ENCODE peak calls at places on chromosome 19, in seven cellular contexts. A is GM23338, G is SK-N-SH, P is HCT116, W is HepG2, R is Panc1, U is A549. Z is an unnamed sample.

GRCh38 chr19:48963371-48964204 is 1.5 kb upstream of the FTL start:
- DNase-seq in A (peak; percentile 89), P (no peak), R (no peak), W (peak; percentile 98), U (peak; percentile 92), G (no peak), Z (peak; percentile 82)

GRCh38 chr19:17296278-17296677 is 6.9 kb downstream of the ABHD8 start:
- DNase-seq in R (peak; percentile 51), A (no peak), U (peak; percentile 73), W (no peak), P (no peak), G (peak; percentile 39), Z (no peak)

GRCh38 chr19:13092206-13092605 is 10.5 kb downstream of the LYL1 start:
- DNase-seq in P (no peak), G (no peak), U (no peak), W (no peak), A (no peak), R (no peak), Z (no peak)

GRCh38 chr19:54478677-54479266 is 5.7 kb upstream of the CDC42EP5 start:
- DNase-seq in G (peak; percentile 57), R (no peak), U (peak; percentile 73), P (peak; percentile 53), A (peak; percentile 93), W (peak; percentile 59), Z (peak; percentile 44)

GRCh38 chr19:44800461-44800860 is 8.4 kb upstream of the BCAM start:
- DNase-seq in P (no peak), A (peak; percentile 96), R (no peak), G (peak; percentile 89), U (peak; percentile 89), W (peak; percentile 86), Z (peak; percentile 92)

GRCh38 chr19:6632002-6632621 is 37.8 kb downstream of the TNFSF14 start:
- DNase-seq in U (peak; percentile 79), A (peak; percentile 91), R (no peak), G (peak; percentile 58), W (peak; percentile 66), P (peak; percentile 77), Z (peak; percentile 73)

GRCh38 chr19:13181747-13182388 is 31.7 kb downstream of the IER2 start:
- DNase-seq in A (no peak), U (no peak), W (no peak), G (peak; percentile 60), R (no peak), P (no peak), Z (peak; percentile 27)

GRCh38 chr19:34722353-34722752 is 11.7 kb upstream of the ZNF181 start:
- DNase-seq in R (no peak), P (no peak), W (no peak), A (no peak), G (no peak), U (no peak), Z (no peak)

GRCh38 chr19:17402982-17403855 is 2.2 kb downstream of the BST2 start:
- DNase-seq in G (peak; percentile 98), U (peak; percentile 49), A (peak; percentile 92), P (no peak), W (no peak), R (no peak), Z (peak; percentile 98)

GRCh38 chr19:14088634-14089411 is 1.7 kb downstream of the SAMD1 start:
- DNase-seq in G (no peak), A (no peak), W (no peak), P (no peak), U (no peak), R (no peak), Z (no peak)

GRCh38 chr19:27780367-27781065 is 1432.4 kb downstream of the UQCRFS1 start:
- DNase-seq in A (no peak), U (no peak), R (no peak), W (no peak), G (no peak), P (no peak), Z (no peak)

GRCh38 chr19:35449347-35450043 is 1.4 kb downstream of the FFAR2 start:
- DNase-seq in P (no peak), R (no peak), A (no peak), U (no peak), W (no peak), G (peak; percentile 37), Z (no peak)

GRCh38 chr19:4206818-4207484 is 22.4 kb upstream of the EBI3 start:
- DNase-seq in W (no peak), P (peak; percentile 63), U (peak; percentile 82), R (no peak), A (peak; percentile 45), G (no peak), Z (no peak)

GRCh38 chr19:3722443-3723109 is 14.4 kb downstream of the TJP3 start:
- DNase-seq in G (peak; percentile 59), R (no peak), A (peak; percentile 94), U (no peak), P (no peak), W (no peak), Z (peak; percentile 44)

GRCh38 chr19:14091086-14091884 is 734 bp upstream of the SAMD1 start:
- DNase-seq in W (peak; percentile 44), U (peak; percentile 67), P (no peak), G (peak; percentile 93), R (no peak), A (peak; percentile 63), Z (peak; percentile 61)

GRCh38 chr19:45630463-45630862 is 8.7 kb downstream of the EML2 start:
- DNase-seq in U (peak; percentile 84), P (peak; percentile 67), R (no peak), G (peak; percentile 3), A (peak; percentile 71), W (no peak), Z (no peak)

GRCh38 chr19:39419003-39419402 is 6.5 kb downstream of the PLEKHG2 start:
- DNase-seq in G (no peak), U (no peak), P (no peak), A (no peak), W (no peak), R (peak; percentile 64), Z (no peak)

GRCh38 chr19:4374451-4375163 is 25.7 kb downstream of the SH3GL1 start:
- DNase-seq in W (peak; percentile 79), P (peak; percentile 63), U (peak; percentile 85), A (no peak), G (no peak), R (peak; percentile 53), Z (peak; percentile 87)

GRCh38 chr19:27744926-27745844 is 1467.8 kb downstream of the UQCRFS1 start:
- DNase-seq in P (no peak), G (no peak), A (no peak), U (no peak), R (no peak), W (no peak), Z (no peak)

GRCh38 chr19:10432736-10433130 is 12.4 kb downstream of the PDE4A start:
- DNase-seq in U (no peak), G (no peak), A (peak; percentile 27), R (no peak), W (no peak), P (no peak), Z (no peak)

GRCh38 chr19:310141-310651 is 19.0 kb upstream of the PLPP2 start:
- DNase-seq in W (no peak), A (peak; percentile 62), U (no peak), P (no peak), G (peak; percentile 37), R (no peak), Z (no peak)

GRCh38 chr19:29173896-29174295 is 39.1 kb downstream of the UQCRFS1 start:
- DNase-seq in G (no peak), R (no peak), U (no peak), P (no peak), A (no peak), W (no peak), Z (no peak)

GRCh38 chr19:16895467-16896097 is 6.8 kb downstream of the F2RL3 start:
- DNase-seq in R (no peak), P (no peak), W (no peak), U (no peak), G (no peak), A (no peak), Z (no peak)

GRCh38 chr19:30064021-30064699 is 122.1 kb downstream of the URI1 start:
- DNase-seq in A (no peak), W (no peak), G (no peak), R (no peak), P (no peak), U (no peak), Z (no peak)

GRCh38 chr19:10228925-10229324 is 2.2 kb downstream of the S1PR2 start:
- DNase-seq in A (peak; percentile 87), W (peak; percentile 48), P (no peak), G (peak; percentile 45), U (peak; percentile 53), R (no peak), Z (peak; percentile 70)

GRCh38 chr19:480016-480855 is 16.1 kb upstream of the MADCAM1 start:
- DNase-seq in W (peak; percentile 63), P (no peak), R (no peak), A (peak; percentile 87), U (peak; percentile 70), G (peak; percentile 84), Z (peak; percentile 77)

GRCh38 chr19:7861619-7862412 is 12.4 kb downstream of the PRR36 start:
- DNase-seq in U (no peak), G (no peak), W (no peak), R (no peak), P (no peak), A (peak; percentile 80), Z (no peak)
- TF ChIP-seq REST in U (no peak), G (no peak), W (no peak), R (no peak), P (no peak), A (no peak), Z (peak; percentile 62)

GRCh38 chr19:19063183-19064097 is at the start of gene SLC25A42:
- DNase-seq in U (peak; percentile 97), R (peak; percentile 95), W (peak; percentile 98), G (peak; percentile 99), P (peak; percentile 99), A (peak; percentile 99), Z (peak; percentile 99)

GRCh38 chr19:19061491-19061890 is 2.3 kb upstream of the SLC25A42 start:
- DNase-seq in R (no peak), A (no peak), U (no peak), W (no peak), P (no peak), G (no peak), Z (no peak)

GRCh38 chr19:19064098-19064722 is 416 bp downstream of the SLC25A42 start:
- DNase-seq in U (peak; percentile 19), P (no peak), W (no peak), G (peak; percentile 91), A (no peak), R (no peak), Z (no peak)

GRCh38 chr19:19064811-19065745 is 1.3 kb downstream of the SLC25A42 start:
- DNase-seq in U (no peak), A (peak; percentile 34), W (no peak), R (no peak), G (peak; percentile 56), P (no peak), Z (peak; percentile 54)

GRCh38 chr19:19062454-19063182 is 1.2 kb upstream of the SLC25A42 start:
- DNase-seq in R (no peak), U (no peak), P (no peak), A (peak; percentile 46), G (no peak), W (peak; percentile 30), Z (peak; percentile 58)
- TF ChIP-seq REST in R (no peak), U (no peak), P (no peak), A (no peak), G (no peak), W (no peak), Z (no peak)

GRCh38 chr19:47792616-47793015 is 11.7 kb downstream of the TPRX1 start:
- DNase-seq in A (no peak), W (no peak), G (no peak), U (no peak), P (no peak), R (no peak), Z (no peak)
- TF ChIP-seq REST in A (no peak), W (no peak), G (no peak), U (no peak), P (no peak), R (no peak), Z (no peak)

GRCh38 chr19:47363758-47364529 is 14.8 kb downstream of the DHX34 start:
- DNase-seq in U (peak; percentile 60), W (no peak), A (peak; percentile 58), P (no peak), G (peak; percentile 29), R (no peak), Z (no peak)
- TF ChIP-seq REST in U (no peak), W (no peak), A (no peak), P (no peak), G (no peak), R (no peak), Z (no peak)

Z was measured in K562.